ENCODE peak calls at places on chromosomes 3 and 15, in four cellular contexts. Y is neural crest cell, B is fibroblast of lung, Q is brain microvascular endothelial cell. G is an unnamed sample.
A peak's percentile ranks its signal among the peaks of the same experiment; 100 is the strongest.

GRCh38 chr15:86872782-86873181 is 793.1 kb downstream of the AGBL1 start:
- DNase-seq in B (no peak), Q (no peak), Y (no peak), G (no peak)

GRCh38 chr3:195066441-195066841 is 204.5 kb downstream of the XXYLT1 start:
- DNase-seq in Y (no peak), B (no peak), Q (no peak), G (no peak)

GRCh38 chr3:39601241-39601640 is 133.8 kb downstream of the MOBP start:
- DNase-seq in Q (no peak), B (no peak), Y (no peak), G (no peak)

GRCh38 chr15:58227706-58228543 is 89.7 kb downstream of the AQP9 start:
- DNase-seq in Y (peak; percentile 75), B (peak; percentile 88), Q (peak; percentile 64), G (no peak)

GRCh38 chr15:71538181-71538580 is 272.2 kb upstream of the NR2E3 start:
- DNase-seq in B (peak; percentile 38), Y (no peak), Q (no peak), G (no peak)

GRCh38 chr3:64488938-64489337 is 198.9 kb downstream of the ADAMTS9 start:
- DNase-seq in B (no peak), Y (no peak), Q (no peak), G (no peak)

GRCh38 chr15:76197703-76198455 is 113.4 kb downstream of the ETFA start:
- DNase-seq in Y (no peak), B (no peak), Q (no peak), G (no peak)

GRCh38 chr3:127170794-127171193 is 22.1 kb upstream of the PRR23E start:
- DNase-seq in Y (no peak), Q (peak; percentile 37), B (peak; percentile 27), G (no peak)

GRCh38 chr3:52313774-52314188 is 2.3 kb upstream of the DNAH1 start:
- DNase-seq in Q (peak; percentile 47), Y (no peak), B (peak; percentile 22), G (no peak)

GRCh38 chr3:113844622-113845222 is 6.1 kb downstream of the GRAMD1C start:
- DNase-seq in Y (no peak), B (peak; percentile 51), Q (peak; percentile 17), G (no peak)

GRCh38 chr3:187746059-187746453 is 788 bp upstream of the BCL6 start:
- DNase-seq in Q (no peak), Y (no peak), B (peak; percentile 44), G (no peak)

GRCh38 chr15:66789029-66790025 is 87.3 kb downstream of the SMAD6 start:
- DNase-seq in B (peak; percentile 89), Y (no peak), Q (peak; percentile 56), G (no peak)

GRCh38 chr3:140942221-140943104 is 827 bp downstream of the SLC25A36 start:
- DNase-seq in Q (peak; percentile 45), B (peak; percentile 61), Y (peak; percentile 61), G (peak; percentile 87)

GRCh38 chr3:185732782-185733181 is 92.1 kb downstream of the IGF2BP2 start:
- DNase-seq in B (no peak), Y (no peak), Q (peak; percentile 97), G (no peak)

GRCh38 chr15:48285329-48286214 is 45.7 kb upstream of the DUT start:
- DNase-seq in Q (peak; percentile 91), Y (peak; percentile 73), B (peak; percentile 94), G (no peak)

GRCh38 chr3:72652395-72652794 is 195.8 kb downstream of the SHQ1 start:
- DNase-seq in B (no peak), Y (no peak), Q (no peak), G (no peak)

GRCh38 chr3:98786364-98786930 is 23.3 kb downstream of the ST3GAL6 start:
- DNase-seq in Y (no peak), Q (no peak), B (peak; percentile 17), G (no peak)

GRCh38 chr15:62966294-62966693 is 76.3 kb upstream of the TPM1 start:
- DNase-seq in B (no peak), Q (no peak), Y (no peak), G (no peak)

GRCh38 chr3:101223016-101223415 is 97.4 kb downstream of the IMPG2 start:
- DNase-seq in Q (no peak), B (no peak), Y (no peak), G (no peak)

GRCh38 chr3:149487598-149488197 is 13.2 kb downstream of the TM4SF4 start:
- DNase-seq in B (no peak), Q (no peak), Y (peak; percentile 20), G (no peak)

GRCh38 chr15:51780636-51781035 is 29.2 kb downstream of the TMOD2 start:
- DNase-seq in Q (no peak), B (no peak), Y (no peak), G (no peak)

GRCh38 chr15:95017950-95018349 is 786.6 kb downstream of the MCTP2 start:
- DNase-seq in B (no peak), Q (no peak), Y (no peak), G (no peak)

GRCh38 chr3:140898340-140899180 is 43.1 kb upstream of the SLC25A36 start:
- DNase-seq in B (peak; percentile 93), Q (peak; percentile 79), Y (peak; percentile 11), G (no peak)

GRCh38 chr3:168080499-168081170 is 15.1 kb downstream of the GOLIM4 start:
- DNase-seq in Q (no peak), Y (no peak), B (no peak), G (no peak)

GRCh38 chr3:85297291-85297690 is 338.5 kb downstream of the CADM2 start:
- DNase-seq in Q (no peak), Y (no peak), B (no peak), G (no peak)

GRCh38 chr3:40911928-40912327 is 287.4 kb upstream of the CTNNB1 start:
- DNase-seq in Y (no peak), Q (no peak), B (no peak), G (no peak)

GRCh38 chr3:191499307-191500125 is 38.6 kb downstream of the PYDC2 start:
- DNase-seq in B (peak; percentile 43), Y (no peak), Q (peak; percentile 54), G (no peak)

GRCh38 chr15:70892912-70893560 is 410 bp downstream of the LRRC49 start:
- DNase-seq in Q (peak; percentile 66), Y (no peak), B (peak; percentile 80), G (no peak)

GRCh38 chr15:41891226-41891625 is 2.6 kb downstream of the SPTBN5 start:
- DNase-seq in Y (no peak), Q (no peak), B (no peak), G (no peak)
- TF ChIP-seq CTCF in Y (no peak), Q (no peak), B (no peak), G (no peak)

GRCh38 chr15:38724827-38725226 is 160.2 kb upstream of the RASGRP1 start:
- DNase-seq in B (no peak), Q (no peak), Y (no peak), G (no peak)
- TF ChIP-seq CTCF in B (no peak), Q (peak; percentile 11), Y (no peak), G (no peak)

GRCh38 chr15:30992073-30992363 is 590 bp upstream of the MTMR10 start:
- DNase-seq in Q (no peak), Y (no peak), B (no peak), G (no peak)

GRCh38 chr15:30990451-30991300 is 752 bp downstream of the MTMR10 start:
- DNase-seq in B (peak; percentile 10), Q (no peak), Y (no peak), G (no peak)

GRCh38 chr15:30992465-30992864 is 1.0 kb upstream of the MTMR10 start:
- DNase-seq in Y (no peak), Q (no peak), B (no peak), G (no peak)

GRCh38 chr15:30991301-30992072 is at the start of gene MTMR10:
- DNase-seq in Y (peak; percentile 65), B (peak; percentile 76), Q (peak; percentile 43), G (peak; percentile 94)

DNA sequence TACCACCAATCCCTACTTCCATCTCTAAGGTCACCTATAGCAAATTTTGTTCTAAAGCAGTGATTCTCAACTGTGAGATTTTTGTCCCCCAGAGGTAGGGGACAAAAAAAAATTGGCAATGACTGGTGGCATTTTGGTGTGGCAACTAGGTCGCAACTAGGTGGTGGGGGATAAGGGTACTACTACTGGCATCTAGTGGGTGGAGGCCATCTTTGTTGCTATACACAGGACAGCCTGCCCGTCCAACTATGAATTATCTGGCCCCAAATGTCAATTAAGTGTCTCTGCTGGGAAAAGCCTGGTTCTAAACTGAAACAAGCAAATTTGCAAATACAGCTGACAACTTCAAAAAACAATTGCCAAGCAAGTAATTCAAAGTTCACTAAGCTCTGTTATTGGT is 1.4 kb downstream of the MTMR10 start:
- DNase-seq in B (no peak), Q (no peak), Y (no peak), G (no peak)
- TF ChIP-seq CTCF in B (no peak), Q (peak; percentile 13), Y (no peak), G (no peak)

GRCh38 chr3:107660316-107660976 is 137.7 kb downstream of the BBX start:
- DNase-seq in B (peak; percentile 82), Q (no peak), Y (no peak), G (no peak)
- TF ChIP-seq CTCF in B (peak; percentile 68), Q (peak; percentile 57), Y (peak; percentile 78), G (peak; percentile 70)

DNA sequence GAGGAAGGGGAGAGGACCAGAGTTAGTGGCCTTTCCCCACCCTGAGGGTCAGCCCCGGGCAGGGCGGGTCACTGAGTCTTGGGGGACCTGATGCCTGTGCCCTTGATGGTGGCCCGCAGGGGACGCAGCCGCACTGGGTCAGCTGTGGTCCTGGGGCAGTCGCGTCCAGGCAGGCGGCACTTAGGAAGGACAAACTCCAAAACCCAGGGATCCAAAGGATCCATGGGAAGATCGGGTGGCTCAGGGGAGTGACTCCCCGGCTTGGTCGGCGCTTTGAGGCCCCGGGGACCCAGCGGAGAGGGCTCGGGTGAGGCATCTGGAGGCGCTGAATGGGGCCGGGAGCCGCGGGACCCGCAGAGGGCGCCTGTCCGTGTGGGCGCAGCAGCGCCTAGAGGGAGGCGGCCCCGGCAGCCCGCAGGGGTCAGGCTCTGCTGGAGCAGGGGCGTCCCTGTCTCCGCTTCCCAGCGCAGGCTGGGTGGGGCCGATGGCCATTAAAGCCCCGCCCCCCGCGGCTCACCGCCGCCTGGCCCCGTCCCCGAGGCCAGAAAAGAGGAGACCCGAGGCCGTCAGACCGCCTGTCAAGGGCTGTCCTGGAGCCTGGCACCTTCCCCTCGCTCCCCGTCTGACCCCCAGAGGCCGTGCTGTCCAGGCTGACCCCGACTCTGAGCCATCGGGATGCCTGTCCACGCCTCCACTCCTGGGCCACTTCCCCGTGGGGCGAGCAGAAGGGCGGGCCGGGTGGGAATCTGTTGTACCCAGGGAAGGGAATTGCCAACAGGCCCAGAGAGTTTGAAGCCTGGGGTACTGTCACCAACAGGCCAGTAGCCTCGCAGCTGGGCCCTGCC is 17.4 kb downstream of the CIDEC start:
- DNase-seq in Q (no peak), B (peak; percentile 59), Y (peak; percentile 63), G (no peak)
- TF ChIP-seq CTCF in Q (peak; percentile 53), B (peak; percentile 40), Y (peak; percentile 51), G (no peak)

DNA sequence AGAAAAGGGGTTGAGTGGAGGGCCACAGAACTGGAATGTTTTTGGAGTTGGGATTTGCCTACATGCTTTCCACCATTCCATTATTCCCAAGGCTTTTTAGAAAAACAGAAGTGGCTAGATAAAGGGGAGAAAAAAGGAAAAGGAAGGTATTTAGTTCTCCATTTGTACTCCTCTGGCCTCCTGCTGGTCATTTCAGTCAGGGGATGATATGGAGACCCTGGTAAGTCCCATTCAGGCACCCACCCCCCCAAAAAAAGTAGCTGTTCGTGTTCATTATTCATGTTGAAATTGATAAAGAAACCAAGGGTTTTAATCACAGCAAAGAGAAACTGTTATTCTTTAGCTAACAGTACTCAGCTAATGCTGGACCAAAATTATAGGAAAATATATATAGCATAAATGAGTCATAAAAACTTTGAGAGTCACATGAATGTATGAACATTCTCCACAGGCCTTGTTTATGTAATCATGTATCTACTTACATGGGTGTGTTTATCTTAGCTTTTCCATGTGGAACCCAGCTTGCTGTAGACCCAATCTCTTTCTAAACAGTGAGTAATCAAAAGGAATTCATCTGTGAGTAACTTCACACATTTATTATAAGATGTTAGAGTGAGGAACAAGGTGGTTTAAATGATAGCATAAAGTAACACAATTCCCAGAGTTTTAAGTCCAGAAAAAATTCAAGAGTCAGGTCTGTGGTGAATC is 167.2 kb downstream of the KCNMB2 start:
- DNase-seq in Y (no peak), B (peak; percentile 96), Q (peak; percentile 85), G (no peak)
- TF ChIP-seq CTCF in Y (peak; percentile 15), B (peak; percentile 51), Q (peak; percentile 61), G (peak; percentile 48)